ENCODE peak calls at places on chromosome 1, in six cellular contexts. J is gastrocnemius medialis, L is right lobe of liver, X is K562, I is aorta, C is psoas muscle. N is an unnamed sample. For H3K4me1, the result is how much of the 10 kb centered on the place peaks cover.

GRCh38 chr1:20210736-20211405 is 24.6 kb upstream of the PLA2G2C start:
- ATAC-seq in J (no peak), L (peak), X (no peak), I (no peak), C (no peak), N (peak)

GRCh38 chr1:115714572-115715141 is 53.9 kb downstream of the CASQ2 start:
- ATAC-seq in J (no peak), L (no peak), X (no peak), I (no peak), C (no peak), N (no peak)

GRCh38 chr1:182238421-182238820 is 153.2 kb downstream of the GLUL start:
- ATAC-seq in J (no peak), L (no peak), X (no peak), I (no peak), C (no peak), N (no peak)

GRCh38 chr1:242568666-242569065 is 44.2 kb upstream of the PLD5 start:
- ATAC-seq in J (no peak), L (no peak), X (no peak), I (no peak), C (no peak), N (no peak)

GRCh38 chr1:30232288-30232899 is 491.0 kb downstream of the MATN1 start:
- ATAC-seq in J (no peak), L (peak), X (peak), I (no peak), C (no peak), N (no peak)

GRCh38 chr1:31476891-31477846 is 64.2 kb downstream of the SERINC2 start:
- ATAC-seq in J (no peak), L (no peak), X (no peak), I (no peak), C (no peak), N (no peak)

GRCh38 chr1:7989762-7990428 is 28.4 kb downstream of the PARK7 start:
- ATAC-seq in J (no peak), L (no peak), X (no peak), I (peak), C (no peak), N (peak)

GRCh38 chr1:150109567-150109966 is 40.1 kb upstream of the PLEKHO1 start:
- ATAC-seq in J (no peak), L (peak), X (no peak), I (no peak), C (no peak), N (no peak)

GRCh38 chr1:184270556-184270955 is 116.3 kb upstream of the C1orf21 start:
- ATAC-seq in J (no peak), L (no peak), X (no peak), I (no peak), C (no peak), N (no peak)

GRCh38 chr1:161290779-161291178 is 19.0 kb downstream of the MPZ start:
- ATAC-seq in J (no peak), L (no peak), X (no peak), I (no peak), C (no peak), N (no peak)

GRCh38 chr1:167701510-167701909 is 20.3 kb upstream of the MPZL1 start:
- ATAC-seq in J (no peak), L (peak), X (no peak), I (no peak), C (no peak), N (no peak)

GRCh38 chr1:40341509-40342380 is 24.7 kb upstream of the COL9A2 start:
- ATAC-seq in J (no peak), L (peak), X (no peak), I (no peak), C (no peak), N (no peak)

GRCh38 chr1:241391926-241392710 is 35.1 kb upstream of the RGS7 start:
- ATAC-seq in J (no peak), L (no peak), X (no peak), I (no peak), C (no peak), N (no peak)

GRCh38 chr1:176379626-176380339 is 83.2 kb upstream of the PAPPA2 start:
- ATAC-seq in J (peak), L (peak), X (peak), I (no peak), C (no peak), N (no peak)

GRCh38 chr1:223631367-223631977 is 34.0 kb downstream of the CAPN8 start:
- ATAC-seq in J (no peak), L (no peak), X (no peak), I (no peak), C (no peak), N (no peak)

GRCh38 chr1:24735619-24736375 is 9.4 kb upstream of the CLIC4 start:
- ATAC-seq in J (peak), L (peak), X (peak), I (peak), C (peak), N (peak)

GRCh38 chr1:179774033-179774432 is 30.9 kb downstream of the FAM163A start:
- ATAC-seq in J (no peak), L (no peak), X (no peak), I (no peak), C (no peak), N (no peak)

DNA sequence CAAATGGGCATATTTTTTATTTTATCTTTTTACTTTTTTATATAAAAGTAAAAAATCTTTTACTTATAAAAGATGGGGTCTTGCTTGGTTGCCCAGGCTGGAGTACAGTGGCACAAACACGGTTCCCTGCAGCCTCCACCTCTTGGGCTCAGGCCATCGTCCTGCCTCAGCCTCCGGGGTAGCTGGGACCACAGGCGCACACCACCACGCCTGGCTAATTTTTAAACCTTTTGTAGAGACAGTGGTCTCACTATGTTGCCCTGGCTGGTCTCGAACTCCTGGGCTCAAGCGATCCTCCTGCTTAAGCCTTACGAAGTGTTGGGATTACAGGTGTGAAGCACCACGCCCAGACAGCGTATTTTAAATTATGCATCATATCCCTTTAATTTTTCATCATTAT is 986 bp downstream of the H6PD start:
- ATAC-seq in J (no peak), L (no peak), X (no peak), I (no peak), C (no peak), N (no peak)
- H3K4me1 ChIP-seq in J (half or more), L (half or more), X (under half), I (under half), C (half or more), N (under half)

DNA sequence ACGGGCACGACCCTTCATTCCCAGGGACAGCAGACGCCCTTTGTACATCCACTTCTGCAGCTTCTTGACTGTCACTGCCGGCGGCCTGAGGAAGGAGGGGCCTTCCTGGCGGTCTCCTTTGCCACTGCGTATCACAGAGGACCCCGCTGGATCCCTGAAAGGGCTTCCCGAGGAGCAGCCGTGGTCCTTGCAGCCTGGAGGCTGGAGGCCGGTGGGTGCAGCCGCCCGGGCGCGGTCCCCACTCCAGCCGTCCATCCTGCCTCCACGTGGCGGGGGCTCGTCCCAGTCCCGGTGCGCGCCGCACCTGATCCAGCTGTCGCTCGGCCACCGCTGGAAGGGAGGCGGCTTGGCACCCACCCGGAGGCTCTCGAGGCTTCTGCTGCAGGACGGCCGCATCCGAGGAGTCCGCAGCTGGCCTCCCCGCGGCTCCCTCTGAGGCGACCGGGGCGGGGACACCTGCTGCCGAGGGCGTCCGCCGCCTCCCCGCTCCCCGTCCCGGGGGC is 398 bp downstream of the SYDE2 start:
- ATAC-seq in J (peak), L (peak), X (peak), I (peak), C (no peak), N (peak)
- H3K27ac ChIP-seq in J (peak), L (peak), X (peak), I (peak), C (peak), N (peak)

DNA sequence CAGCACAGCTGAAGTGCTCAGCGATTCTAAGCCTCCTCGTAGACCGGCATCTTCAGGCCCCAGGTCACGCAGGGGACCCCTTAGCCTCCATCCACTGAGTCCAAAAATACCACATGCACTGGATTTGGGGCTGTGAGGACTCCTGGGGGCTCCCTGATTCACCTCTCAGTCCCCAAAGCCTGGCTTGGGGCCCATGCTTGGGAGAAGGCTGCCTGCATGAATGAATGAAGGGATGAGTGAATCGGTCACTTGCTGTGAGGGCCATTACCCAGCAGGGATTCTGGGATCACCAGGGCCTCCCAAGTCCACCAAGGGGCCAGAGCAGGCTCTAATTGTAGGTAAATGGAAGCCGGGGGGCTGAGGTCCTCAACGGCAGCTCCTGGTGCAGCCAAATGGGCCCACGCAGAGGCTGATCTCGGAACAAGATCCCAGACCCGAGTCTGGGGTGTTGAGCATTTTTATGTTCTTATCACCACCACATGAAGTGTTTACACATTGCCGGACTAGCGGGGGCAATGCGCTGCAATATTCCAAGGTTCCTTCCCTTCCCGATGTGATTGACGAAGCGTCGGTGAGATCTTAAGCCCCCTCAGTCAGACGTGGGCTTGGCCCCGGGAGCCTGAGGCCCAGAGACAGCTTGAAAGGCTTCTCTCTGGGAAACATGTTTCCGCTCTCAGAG is 13.6 kb upstream of the ARHGEF16 start:
- ATAC-seq in J (no peak), L (no peak), X (no peak), I (no peak), C (no peak), N (no peak)
- H3K4me1 ChIP-seq in J (under half), L (under half), X (under half), I (under half), C (under half), N (under half)

DNA sequence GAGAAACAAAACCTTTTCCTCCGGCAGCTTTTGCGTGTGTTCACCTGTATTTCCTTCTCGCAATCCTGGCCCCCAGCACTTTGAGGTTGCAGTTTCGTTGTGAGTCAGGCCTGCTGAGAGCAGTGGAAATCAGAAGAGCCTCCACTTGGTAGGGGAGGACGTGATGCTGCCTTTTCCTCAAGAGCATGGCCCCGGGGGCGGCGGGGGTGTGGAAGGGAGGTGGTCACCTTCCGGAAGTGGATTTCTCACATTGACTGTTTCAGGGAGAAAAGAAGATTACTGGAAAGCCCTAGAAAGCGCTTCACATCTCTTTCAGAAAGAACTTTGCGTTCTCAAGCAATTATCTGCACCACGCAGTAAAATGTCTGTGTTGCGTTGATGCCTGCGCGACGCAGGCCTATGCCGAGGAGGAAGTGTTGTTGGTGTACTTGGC is 12.2 kb upstream of the IL10 start:
- ATAC-seq in J (no peak), L (no peak), X (no peak), I (no peak), C (no peak), N (no peak)
- H3K27ac ChIP-seq in J (no peak), L (no peak), X (no peak), I (no peak), C (no peak), N (no peak)

GRCh38 chr1:3522564-3523270 is 68.3 kb downstream of the ARHGEF16 start:
- ATAC-seq in J (no peak), L (no peak), X (no peak), I (no peak), C (no peak), N (no peak)
- H3K4me1 ChIP-seq in J (under half), L (under half), X (under half), I (under half), C (under half), N (under half)

GRCh38 chr1:17631410-17631809 is 91.9 kb downstream of the ARHGEF10L start:
- ATAC-seq in J (no peak), L (peak), X (no peak), I (no peak), C (no peak), N (no peak)

GRCh38 chr1:17632106-17632505 is 92.6 kb downstream of the ARHGEF10L start:
- ATAC-seq in J (no peak), L (no peak), X (no peak), I (no peak), C (no peak), N (no peak)

GRCh38 chr1:17632541-17633193 is 93.2 kb downstream of the ARHGEF10L start:
- ATAC-seq in J (no peak), L (peak), X (no peak), I (no peak), C (no peak), N (no peak)

GRCh38 chr1:17629460-17629859 is 90.0 kb downstream of the ARHGEF10L start:
- ATAC-seq in J (no peak), L (no peak), X (peak), I (peak), C (no peak), N (no peak)

GRCh38 chr1:17630048-17630830 is 90.7 kb downstream of the ARHGEF10L start:
- ATAC-seq in J (peak), L (peak), X (peak), I (peak), C (peak), N (peak)
- H3K27ac ChIP-seq in J (peak), L (peak), X (no peak), I (peak), C (peak), N (peak)

GRCh38 chr1:27138368-27138767 is 16.6 kb downstream of the SLC9A1 start:
- ATAC-seq in J (peak), L (no peak), X (no peak), I (no peak), C (peak), N (no peak)
- H3K4me1 ChIP-seq in J (half or more), L (under half), X (under half), I (under half), C (half or more), N (under half)

DNA sequence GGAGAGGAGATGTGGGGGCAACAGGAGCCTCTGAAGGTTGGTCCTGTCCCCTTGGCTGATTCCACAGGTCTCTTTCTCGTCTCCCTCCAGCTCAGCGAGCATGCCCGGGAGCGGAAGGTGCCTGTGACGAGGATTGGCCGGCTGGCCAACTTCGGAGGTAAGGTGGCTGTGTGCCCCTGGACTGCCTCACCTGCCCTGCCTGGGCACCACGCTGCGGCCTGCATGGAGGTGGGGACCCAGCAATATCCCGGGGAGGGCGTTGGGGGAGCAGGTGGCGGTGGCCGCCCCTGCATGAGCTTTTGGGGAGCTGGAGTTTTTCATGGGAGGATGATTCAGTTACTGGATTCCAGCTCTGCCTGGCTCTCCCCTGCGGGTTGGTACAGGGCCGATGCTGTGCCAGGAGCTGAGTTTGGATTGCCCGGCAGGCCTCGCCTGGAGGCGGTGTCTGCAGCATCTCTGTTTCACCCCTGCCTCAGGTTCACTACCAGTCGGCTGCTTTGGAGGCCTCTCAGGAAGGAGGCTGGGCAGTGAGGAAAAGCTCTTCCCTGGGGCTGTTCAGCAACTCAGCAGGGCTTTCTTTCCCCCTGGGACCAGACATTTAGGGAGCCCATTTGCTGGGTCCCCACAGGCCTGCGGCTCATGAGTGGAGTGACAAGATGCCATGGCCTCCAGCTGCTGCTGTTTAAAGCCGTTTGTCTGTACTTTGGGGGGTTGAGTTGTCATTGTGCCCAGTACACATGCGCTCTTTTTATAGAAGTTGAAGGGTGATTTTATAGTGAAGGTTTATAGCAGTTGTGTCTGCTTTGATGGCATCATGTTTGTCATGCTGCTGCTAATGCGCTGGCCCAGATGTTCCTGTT is 25.7 kb downstream of the COQ8A start:
- ATAC-seq in J (no peak), L (no peak), X (no peak), I (no peak), C (peak), N (no peak)
- H3K27ac ChIP-seq in J (peak), L (peak), X (no peak), I (no peak), C (peak), N (peak)

GRCh38 chr1:178241837-178242236 is 147.9 kb downstream of the RASAL2 start:
- ATAC-seq in J (no peak), L (no peak), X (no peak), I (no peak), C (no peak), N (no peak)

GRCh38 chr1:178243119-178243518 is 149.2 kb downstream of the RASAL2 start:
- ATAC-seq in J (no peak), L (no peak), X (no peak), I (no peak), C (no peak), N (no peak)

GRCh38 chr1:178241057-178241456 is 147.2 kb downstream of the RASAL2 start:
- ATAC-seq in J (no peak), L (no peak), X (no peak), I (no peak), C (no peak), N (no peak)

GRCh38 chr1:178243890-178244289 is 150.0 kb downstream of the RASAL2 start:
- ATAC-seq in J (no peak), L (no peak), X (no peak), I (no peak), C (no peak), N (no peak)

DNA sequence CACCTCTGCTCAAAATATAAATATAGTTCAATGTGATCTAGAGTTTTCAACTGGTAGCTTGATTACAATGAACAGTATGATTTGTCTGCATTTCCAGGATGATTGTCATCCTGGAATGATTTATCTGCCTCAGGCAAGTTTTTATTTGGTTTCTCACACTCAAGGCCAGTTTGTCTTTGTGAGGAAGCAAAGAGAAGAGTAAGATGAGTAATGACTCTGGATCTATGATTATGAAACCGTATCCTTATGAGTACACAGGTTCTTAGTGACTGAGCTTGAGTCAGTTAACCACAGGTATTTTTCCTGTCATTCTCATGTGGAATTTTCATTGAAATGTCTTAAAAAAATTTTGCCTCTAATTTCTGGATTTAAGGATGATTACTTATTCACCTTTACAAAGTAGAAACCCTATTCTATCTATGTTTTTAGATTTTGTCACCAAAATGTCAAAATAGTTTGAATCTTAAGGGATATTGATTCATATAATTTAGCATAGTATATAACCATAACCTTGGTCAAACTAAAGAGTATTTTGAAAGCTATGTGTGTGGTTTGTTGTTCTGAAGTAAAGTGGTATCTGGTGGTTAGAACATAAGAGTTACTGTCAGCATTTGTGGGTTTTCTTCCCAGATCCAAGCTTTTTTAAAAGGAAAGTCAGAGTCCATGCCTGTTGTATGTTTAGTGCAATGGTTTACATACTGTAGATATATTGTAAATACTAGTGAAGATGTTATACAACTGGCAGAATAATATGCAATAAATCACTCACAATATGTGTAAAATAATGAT is 145.0 kb downstream of the RASAL2 start:
- ATAC-seq in J (peak), L (no peak), X (no peak), I (no peak), C (peak), N (no peak)
- H3K4me1 ChIP-seq in J (under half), L (under half), X (under half), I (under half), C (under half), N (under half)